ENCODE peak calls at places on chromosomes 3 and 15, in nine cellular contexts. One of them, this sample, is unnamed. For H3K27me3, the result is how much of the 10 kb centered on the place peaks cover.

GRCh38 chr3:128532007-128532983 is 39.3 kb upstream of the GATA2 start:
- DNase-seq in fibroblast of lung: no peak
- DNase-seq in heart right ventricle: no peak
- DNase-seq in uterus: no peak
- DNase-seq in left ventricle myocardium inferior: no peak
- DNase-seq in ovary: no peak
- DNase-seq in upper lobe of left lung: no peak
- DNase-seq in pancreas: no peak
- DNase-seq in WERI-Rb-1: no peak
- DNase-seq in this sample: no peak

GRCh38 chr15:99511865-99512632 is 53.7 kb upstream of the MEF2A start:
- DNase-seq in pancreas: no peak
- DNase-seq in ovary: no peak
- DNase-seq in heart right ventricle: peak
- DNase-seq in upper lobe of left lung: no peak
- DNase-seq in WERI-Rb-1: no peak
- DNase-seq in uterus: no peak
- DNase-seq in left ventricle myocardium inferior: no peak
- DNase-seq in fibroblast of lung: no peak
- DNase-seq in this sample: no peak

GRCh38 chr3:10373686-10374261 is 52.9 kb upstream of the SEC13 start:
- DNase-seq in pancreas: no peak
- DNase-seq in upper lobe of left lung: no peak
- DNase-seq in uterus: no peak
- DNase-seq in ovary: no peak
- DNase-seq in WERI-Rb-1: no peak
- DNase-seq in fibroblast of lung: peak
- DNase-seq in heart right ventricle: no peak
- DNase-seq in left ventricle myocardium inferior: no peak
- DNase-seq in this sample: no peak

GRCh38 chr15:78384651-78385050 is 44.5 kb downstream of the CRABP1 start:
- DNase-seq in upper lobe of left lung: no peak
- DNase-seq in fibroblast of lung: no peak
- DNase-seq in ovary: no peak
- DNase-seq in left ventricle myocardium inferior: no peak
- DNase-seq in uterus: no peak
- DNase-seq in pancreas: no peak
- DNase-seq in WERI-Rb-1: no peak
- DNase-seq in heart right ventricle: no peak
- DNase-seq in this sample: no peak

GRCh38 chr3:187490366-187490765 is 122.2 kb downstream of the RTP4 start:
- DNase-seq in pancreas: no peak
- DNase-seq in fibroblast of lung: peak
- DNase-seq in upper lobe of left lung: no peak
- DNase-seq in WERI-Rb-1: no peak
- DNase-seq in heart right ventricle: no peak
- DNase-seq in uterus: no peak
- DNase-seq in ovary: no peak
- DNase-seq in left ventricle myocardium inferior: no peak
- DNase-seq in this sample: no peak

GRCh38 chr3:132605374-132605792 is 8.3 kb downstream of the ACKR4 start:
- DNase-seq in ovary: no peak
- DNase-seq in WERI-Rb-1: no peak
- DNase-seq in uterus: no peak
- DNase-seq in fibroblast of lung: peak
- DNase-seq in pancreas: no peak
- DNase-seq in heart right ventricle: no peak
- DNase-seq in left ventricle myocardium inferior: no peak
- DNase-seq in upper lobe of left lung: no peak
- DNase-seq in this sample: no peak

GRCh38 chr3:124654470-124654845 is 75.8 kb upstream of the UMPS start:
- DNase-seq in upper lobe of left lung: no peak
- DNase-seq in heart right ventricle: no peak
- DNase-seq in fibroblast of lung: no peak
- DNase-seq in WERI-Rb-1: no peak
- DNase-seq in uterus: no peak
- DNase-seq in left ventricle myocardium inferior: no peak
- DNase-seq in ovary: no peak
- DNase-seq in pancreas: no peak
- DNase-seq in this sample: no peak

GRCh38 chr3:82875401-82875800 is 1114.0 kb upstream of the GBE1 start:
- DNase-seq in pancreas: no peak
- DNase-seq in upper lobe of left lung: no peak
- DNase-seq in uterus: no peak
- DNase-seq in fibroblast of lung: peak
- DNase-seq in left ventricle myocardium inferior: no peak
- DNase-seq in ovary: no peak
- DNase-seq in WERI-Rb-1: no peak
- DNase-seq in heart right ventricle: no peak
- DNase-seq in this sample: no peak

GRCh38 chr15:95763426-95763825 is 567.1 kb upstream of the NR2F2 start:
- DNase-seq in left ventricle myocardium inferior: no peak
- DNase-seq in uterus: no peak
- DNase-seq in upper lobe of left lung: no peak
- DNase-seq in WERI-Rb-1: no peak
- DNase-seq in heart right ventricle: no peak
- DNase-seq in ovary: no peak
- DNase-seq in fibroblast of lung: no peak
- DNase-seq in pancreas: no peak
- DNase-seq in this sample: no peak

GRCh38 chr3:59608356-59608755 is 558.5 kb upstream of the CFAP20DC start:
- DNase-seq in pancreas: no peak
- DNase-seq in uterus: no peak
- DNase-seq in fibroblast of lung: no peak
- DNase-seq in upper lobe of left lung: no peak
- DNase-seq in WERI-Rb-1: no peak
- DNase-seq in ovary: no peak
- DNase-seq in left ventricle myocardium inferior: no peak
- DNase-seq in heart right ventricle: no peak
- DNase-seq in this sample: no peak

GRCh38 chr3:31952205-31952604 is 28.9 kb downstream of the OSBPL10 start:
- DNase-seq in uterus: no peak
- DNase-seq in ovary: no peak
- DNase-seq in WERI-Rb-1: no peak
- DNase-seq in fibroblast of lung: no peak
- DNase-seq in pancreas: no peak
- DNase-seq in heart right ventricle: no peak
- DNase-seq in upper lobe of left lung: no peak
- DNase-seq in left ventricle myocardium inferior: no peak
- DNase-seq in this sample: no peak

GRCh38 chr15:40348471-40348864 is 2.4 kb upstream of the PHGR1 start:
- DNase-seq in fibroblast of lung: no peak
- DNase-seq in uterus: no peak
- DNase-seq in heart right ventricle: no peak
- DNase-seq in ovary: no peak
- DNase-seq in WERI-Rb-1: no peak
- DNase-seq in upper lobe of left lung: no peak
- DNase-seq in pancreas: no peak
- DNase-seq in left ventricle myocardium inferior: no peak
- DNase-seq in this sample: no peak

GRCh38 chr3:103672346-103672745 is 1237.5 kb downstream of the ZPLD1 start:
- DNase-seq in pancreas: no peak
- DNase-seq in left ventricle myocardium inferior: no peak
- DNase-seq in uterus: no peak
- DNase-seq in fibroblast of lung: no peak
- DNase-seq in ovary: no peak
- DNase-seq in upper lobe of left lung: no peak
- DNase-seq in WERI-Rb-1: no peak
- DNase-seq in heart right ventricle: no peak
- DNase-seq in this sample: no peak

GRCh38 chr3:148889828-148890227 is 24.7 kb downstream of the CPA3 start:
- DNase-seq in heart right ventricle: no peak
- DNase-seq in WERI-Rb-1: no peak
- DNase-seq in uterus: no peak
- DNase-seq in fibroblast of lung: no peak
- DNase-seq in ovary: no peak
- DNase-seq in upper lobe of left lung: no peak
- DNase-seq in left ventricle myocardium inferior: no peak
- DNase-seq in pancreas: no peak
- DNase-seq in this sample: no peak

GRCh38 chr15:65981837-65982696 is 112.8 kb downstream of the RAB11A start:
- DNase-seq in fibroblast of lung: no peak
- DNase-seq in upper lobe of left lung: peak
- DNase-seq in pancreas: peak
- DNase-seq in ovary: no peak
- DNase-seq in uterus: no peak
- DNase-seq in WERI-Rb-1: peak
- DNase-seq in left ventricle myocardium inferior: no peak
- DNase-seq in heart right ventricle: no peak
- DNase-seq in this sample: peak

DNA sequence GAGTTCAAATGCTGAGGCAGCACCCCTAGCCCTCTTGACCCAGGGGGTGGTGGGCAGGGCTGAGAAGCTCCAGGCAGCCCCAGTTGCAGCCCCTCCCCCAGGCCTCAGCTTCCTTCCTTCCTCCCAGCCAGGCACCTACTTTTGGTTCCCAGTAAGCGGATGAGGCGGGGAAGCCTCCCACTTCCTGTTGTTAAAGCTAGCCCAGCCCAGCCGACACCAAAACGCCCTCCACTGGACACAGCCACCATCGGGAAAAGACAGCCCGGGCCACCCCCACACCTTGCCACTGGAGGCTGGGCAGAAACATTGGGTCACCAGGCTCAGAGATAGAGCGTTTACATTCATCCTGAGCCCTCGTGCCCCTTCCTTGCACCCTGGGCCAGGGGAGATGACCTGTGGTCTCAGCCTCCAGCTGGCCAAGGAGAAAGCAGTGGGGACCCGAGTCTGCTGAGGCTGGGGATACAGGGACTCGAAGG is 3.5 kb downstream of the DUSP7 start:
- DNase-seq in heart right ventricle: peak
- DNase-seq in pancreas: peak
- DNase-seq in WERI-Rb-1: peak
- DNase-seq in uterus: peak
- DNase-seq in left ventricle myocardium inferior: peak
- DNase-seq in fibroblast of lung: peak
- DNase-seq in upper lobe of left lung: peak
- DNase-seq in ovary: peak
- DNase-seq in this sample: peak
- TF ChIP-seq CTCF in heart right ventricle: peak
- TF ChIP-seq CTCF in pancreas: no peak
- TF ChIP-seq CTCF in WERI-Rb-1: peak
- TF ChIP-seq CTCF in uterus: peak
- TF ChIP-seq CTCF in left ventricle myocardium inferior: peak
- TF ChIP-seq CTCF in fibroblast of lung: peak
- TF ChIP-seq CTCF in upper lobe of left lung: peak
- TF ChIP-seq CTCF in ovary: peak
- TF ChIP-seq CTCF in this sample: no peak

DNA sequence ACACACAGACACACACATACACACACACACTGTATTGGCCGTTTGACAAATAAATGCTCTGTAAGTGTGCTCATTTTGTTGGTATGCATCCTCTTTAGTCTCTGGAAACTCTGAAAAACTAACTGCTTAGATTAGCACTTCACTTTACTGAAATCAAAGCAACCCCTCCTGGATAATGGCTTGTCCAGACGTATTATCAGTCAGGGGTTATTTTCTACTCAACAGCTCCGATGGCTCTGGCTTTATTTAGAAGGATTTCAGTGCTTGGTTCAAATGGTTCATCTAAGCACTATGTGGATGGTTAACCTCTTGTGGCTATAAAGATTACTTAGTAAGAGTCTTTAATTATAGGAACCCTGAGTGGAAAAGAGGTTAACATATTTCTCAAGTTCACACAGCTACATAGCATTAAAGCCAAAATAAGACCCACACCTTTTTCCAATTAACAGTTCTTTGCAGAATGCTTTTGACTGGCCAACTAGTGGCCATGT is 516.1 kb upstream of the NAALADL2 start:
- DNase-seq in upper lobe of left lung: no peak
- DNase-seq in pancreas: no peak
- DNase-seq in uterus: no peak
- DNase-seq in fibroblast of lung: peak
- DNase-seq in heart right ventricle: no peak
- DNase-seq in left ventricle myocardium inferior: no peak
- DNase-seq in WERI-Rb-1: no peak
- DNase-seq in ovary: no peak
- DNase-seq in this sample: no peak
- H3K27ac ChIP-seq in upper lobe of left lung: no peak
- H3K27ac ChIP-seq in pancreas: no peak
- H3K27ac ChIP-seq in uterus: no peak
- H3K27ac ChIP-seq in fibroblast of lung: no peak
- H3K27ac ChIP-seq in heart right ventricle: no peak
- H3K27ac ChIP-seq in left ventricle myocardium inferior: no peak
- H3K27ac ChIP-seq in WERI-Rb-1: no peak
- H3K27ac ChIP-seq in ovary: no peak
- H3K27ac ChIP-seq in this sample: no peak

DNA sequence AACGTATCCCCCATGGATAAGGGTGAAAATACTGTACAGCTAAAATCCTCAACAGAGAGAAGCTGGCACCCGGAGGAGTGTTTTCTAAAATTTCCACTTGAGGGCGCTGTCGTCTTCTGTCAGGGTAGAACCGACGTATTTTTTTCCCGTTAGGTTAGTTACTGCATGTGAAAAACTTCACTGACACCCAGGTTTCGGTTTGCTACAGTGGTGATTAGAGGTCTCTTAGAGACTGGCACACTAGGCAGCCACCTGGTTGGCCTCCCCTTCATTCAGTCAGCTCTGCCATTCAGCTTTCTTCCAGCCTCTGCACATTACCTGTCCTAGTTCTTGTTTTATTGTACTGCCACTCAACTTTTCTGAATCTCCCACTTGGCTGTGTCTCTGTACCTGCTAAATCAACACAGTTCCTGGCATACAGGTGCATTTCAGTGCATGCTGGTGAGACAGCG is 18.4 kb downstream of the CCK start:
- DNase-seq in fibroblast of lung: peak
- DNase-seq in upper lobe of left lung: peak
- DNase-seq in heart right ventricle: peak
- DNase-seq in left ventricle myocardium inferior: peak
- DNase-seq in ovary: no peak
- DNase-seq in pancreas: peak
- DNase-seq in uterus: no peak
- DNase-seq in WERI-Rb-1: peak
- DNase-seq in this sample: peak
- H3K27me3 ChIP-seq in fibroblast of lung: under half
- H3K27me3 ChIP-seq in upper lobe of left lung: under half
- H3K27me3 ChIP-seq in heart right ventricle: under half
- H3K27me3 ChIP-seq in left ventricle myocardium inferior: under half
- H3K27me3 ChIP-seq in ovary: under half
- H3K27me3 ChIP-seq in pancreas: under half
- H3K27me3 ChIP-seq in uterus: under half
- H3K27me3 ChIP-seq in WERI-Rb-1: under half
- H3K27me3 ChIP-seq in this sample: under half

DNA sequence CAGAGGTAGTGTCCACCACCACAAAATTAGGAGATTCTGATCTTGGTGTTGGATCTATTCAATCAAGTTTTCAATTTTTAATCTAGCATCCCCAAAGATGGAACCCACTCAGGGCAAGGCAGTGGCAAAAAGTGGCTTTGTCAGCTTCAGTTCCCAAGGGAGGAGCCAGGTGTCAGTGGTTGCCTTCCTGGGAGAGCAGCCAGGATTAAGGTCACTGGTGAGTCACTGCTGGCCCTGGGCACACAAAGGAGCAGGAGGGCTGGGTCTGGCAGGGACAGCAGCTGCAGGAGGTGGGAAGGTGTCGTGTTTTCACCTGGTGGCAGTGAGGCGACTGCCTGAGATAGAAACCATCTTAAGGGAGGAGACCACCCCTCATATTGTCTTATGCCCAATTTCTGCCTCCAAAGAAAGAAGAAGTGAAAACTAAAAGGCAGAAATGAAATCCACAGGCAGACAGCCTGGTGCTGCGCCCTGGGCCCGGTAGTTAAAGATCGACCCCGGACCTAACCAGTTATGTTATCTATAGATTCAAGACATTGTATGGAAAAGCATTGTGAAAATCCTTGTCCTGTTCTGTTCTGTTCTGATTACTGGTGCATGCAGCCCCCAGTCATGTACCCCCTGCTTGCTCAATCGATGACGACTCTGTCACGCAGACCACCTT is 5.9 kb upstream of the KLHL25 start:
- DNase-seq in ovary: no peak
- DNase-seq in uterus: no peak
- DNase-seq in heart right ventricle: peak
- DNase-seq in WERI-Rb-1: peak
- DNase-seq in upper lobe of left lung: peak
- DNase-seq in left ventricle myocardium inferior: peak
- DNase-seq in pancreas: peak
- DNase-seq in fibroblast of lung: peak
- DNase-seq in this sample: no peak
- TF ChIP-seq CTCF in ovary: no peak
- TF ChIP-seq CTCF in uterus: no peak
- TF ChIP-seq CTCF in heart right ventricle: no peak
- TF ChIP-seq CTCF in WERI-Rb-1: peak
- TF ChIP-seq CTCF in upper lobe of left lung: no peak
- TF ChIP-seq CTCF in left ventricle myocardium inferior: peak
- TF ChIP-seq CTCF in pancreas: peak
- TF ChIP-seq CTCF in fibroblast of lung: no peak
- TF ChIP-seq CTCF in this sample: no peak

This sample was measured in CD4-positive, alpha-beta T cell.